ENCODE peak calls at places on chromosomes 13 and 19, in four cellular contexts. One of them, this sample, is unnamed.
A peak's percentile ranks its signal among the peaks of the same experiment; 100 is the strongest.

GRCh38 chr19:55210120-55210493 is 806 bp upstream of the PTPRH start:
- DNase-seq in SK-N-DZ: no peak
- DNase-seq in stimulated activated CD8-positive, alpha-beta memory T cell treated with anti-CD3 and anti-CD28 coated beads, Interleukin-15, amount 100 ng/mL, for 4 hours: no peak
- DNase-seq in ACHN: peak; percentile 84
- DNase-seq in this sample: no peak

GRCh38 chr13:40247845-40248244 is 418.6 kb downstream of the FOXO1 start:
- DNase-seq in SK-N-DZ: no peak
- DNase-seq in stimulated activated CD8-positive, alpha-beta memory T cell treated with anti-CD3 and anti-CD28 coated beads, Interleukin-15, amount 100 ng/mL, for 4 hours: no peak
- DNase-seq in ACHN: no peak
- DNase-seq in this sample: no peak

GRCh38 chr13:103539265-103539664 is 473.0 kb upstream of the SLC10A2 start:
- DNase-seq in stimulated activated CD8-positive, alpha-beta memory T cell treated with anti-CD3 and anti-CD28 coated beads, Interleukin-15, amount 100 ng/mL, for 4 hours: no peak
- DNase-seq in ACHN: no peak
- DNase-seq in SK-N-DZ: peak; percentile 93
- DNase-seq in this sample: no peak

GRCh38 chr19:16222806-16223205 is 25.1 kb downstream of the AP1M1 start:
- DNase-seq in stimulated activated CD8-positive, alpha-beta memory T cell treated with anti-CD3 and anti-CD28 coated beads, Interleukin-15, amount 100 ng/mL, for 4 hours: no peak
- DNase-seq in ACHN: no peak
- DNase-seq in SK-N-DZ: no peak
- DNase-seq in this sample: no peak

GRCh38 chr19:56273563-56274117 is 1.1 kb downstream of the EDDM13 start:
- DNase-seq in SK-N-DZ: no peak
- DNase-seq in stimulated activated CD8-positive, alpha-beta memory T cell treated with anti-CD3 and anti-CD28 coated beads, Interleukin-15, amount 100 ng/mL, for 4 hours: no peak
- DNase-seq in ACHN: no peak
- DNase-seq in this sample: no peak

GRCh38 chr19:55670280-55671053 is 4.6 kb upstream of the EPN1 start:
- DNase-seq in ACHN: peak; percentile 47
- DNase-seq in SK-N-DZ: no peak
- DNase-seq in stimulated activated CD8-positive, alpha-beta memory T cell treated with anti-CD3 and anti-CD28 coated beads, Interleukin-15, amount 100 ng/mL, for 4 hours: no peak
- DNase-seq in this sample: peak; percentile 39

GRCh38 chr19:3387645-3388589 is 21.5 kb downstream of the NFIC start:
- DNase-seq in ACHN: no peak
- DNase-seq in stimulated activated CD8-positive, alpha-beta memory T cell treated with anti-CD3 and anti-CD28 coated beads, Interleukin-15, amount 100 ng/mL, for 4 hours: no peak
- DNase-seq in SK-N-DZ: no peak
- DNase-seq in this sample: peak; percentile 92

GRCh38 chr13:110280996-110281688 is 25.8 kb downstream of the COL4A1 start:
- DNase-seq in ACHN: no peak
- DNase-seq in stimulated activated CD8-positive, alpha-beta memory T cell treated with anti-CD3 and anti-CD28 coated beads, Interleukin-15, amount 100 ng/mL, for 4 hours: no peak
- DNase-seq in SK-N-DZ: no peak
- DNase-seq in this sample: no peak

GRCh38 chr19:52535831-52536800 is 8.6 kb downstream of the ZNF808 start:
- DNase-seq in SK-N-DZ: no peak
- DNase-seq in stimulated activated CD8-positive, alpha-beta memory T cell treated with anti-CD3 and anti-CD28 coated beads, Interleukin-15, amount 100 ng/mL, for 4 hours: peak; percentile 84
- DNase-seq in ACHN: no peak
- DNase-seq in this sample: peak; percentile 86

GRCh38 chr13:35979378-35979911 is 151.7 kb downstream of the DCLK1 start:
- DNase-seq in ACHN: peak; percentile 32
- DNase-seq in stimulated activated CD8-positive, alpha-beta memory T cell treated with anti-CD3 and anti-CD28 coated beads, Interleukin-15, amount 100 ng/mL, for 4 hours: no peak
- DNase-seq in SK-N-DZ: no peak
- DNase-seq in this sample: peak; percentile 32

GRCh38 chr19:4068058-4068966 is 1.6 kb upstream of the ZBTB7A start:
- DNase-seq in SK-N-DZ: no peak
- DNase-seq in stimulated activated CD8-positive, alpha-beta memory T cell treated with anti-CD3 and anti-CD28 coated beads, Interleukin-15, amount 100 ng/mL, for 4 hours: no peak
- DNase-seq in ACHN: no peak
- DNase-seq in this sample: peak; percentile 78

GRCh38 chr19:38319421-38320258 is at the start of gene KCNK6:
- DNase-seq in SK-N-DZ: no peak
- DNase-seq in ACHN: peak; percentile 17
- DNase-seq in stimulated activated CD8-positive, alpha-beta memory T cell treated with anti-CD3 and anti-CD28 coated beads, Interleukin-15, amount 100 ng/mL, for 4 hours: peak; percentile 30
- DNase-seq in this sample: peak; percentile 87

GRCh38 chr13:113327391-113327765 is 30.3 kb downstream of the LAMP1 start:
- DNase-seq in SK-N-DZ: no peak
- DNase-seq in ACHN: no peak
- DNase-seq in stimulated activated CD8-positive, alpha-beta memory T cell treated with anti-CD3 and anti-CD28 coated beads, Interleukin-15, amount 100 ng/mL, for 4 hours: no peak
- DNase-seq in this sample: no peak

GRCh38 chr19:47509170-47509847 is 5.6 kb downstream of the NAPA start:
- DNase-seq in stimulated activated CD8-positive, alpha-beta memory T cell treated with anti-CD3 and anti-CD28 coated beads, Interleukin-15, amount 100 ng/mL, for 4 hours: no peak
- DNase-seq in SK-N-DZ: no peak
- DNase-seq in ACHN: no peak
- DNase-seq in this sample: no peak

GRCh38 chr19:294341-294818 is 3.2 kb upstream of the PLPP2 start:
- DNase-seq in ACHN: no peak
- DNase-seq in stimulated activated CD8-positive, alpha-beta memory T cell treated with anti-CD3 and anti-CD28 coated beads, Interleukin-15, amount 100 ng/mL, for 4 hours: no peak
- DNase-seq in SK-N-DZ: no peak
- DNase-seq in this sample: no peak

GRCh38 chr13:109346060-109346459 is 440.3 kb downstream of the IRS2 start:
- DNase-seq in SK-N-DZ: peak; percentile 66
- DNase-seq in ACHN: no peak
- DNase-seq in stimulated activated CD8-positive, alpha-beta memory T cell treated with anti-CD3 and anti-CD28 coated beads, Interleukin-15, amount 100 ng/mL, for 4 hours: no peak
- DNase-seq in this sample: no peak

GRCh38 chr19:42121666-42122069 is 10.6 kb downstream of the POU2F2 start:
- DNase-seq in stimulated activated CD8-positive, alpha-beta memory T cell treated with anti-CD3 and anti-CD28 coated beads, Interleukin-15, amount 100 ng/mL, for 4 hours: peak; percentile 82
- DNase-seq in SK-N-DZ: no peak
- DNase-seq in ACHN: peak; percentile 64
- DNase-seq in this sample: peak; percentile 52

GRCh38 chr19:44677019-44677809 is 5.9 kb downstream of the CEACAM19 start:
- DNase-seq in ACHN: peak; percentile 70
- DNase-seq in SK-N-DZ: peak; percentile 66
- DNase-seq in stimulated activated CD8-positive, alpha-beta memory T cell treated with anti-CD3 and anti-CD28 coated beads, Interleukin-15, amount 100 ng/mL, for 4 hours: no peak
- DNase-seq in this sample: no peak

GRCh38 chr13:69579351-69579750 is 528.3 kb upstream of the ATXN8OS start:
- DNase-seq in ACHN: peak; percentile 43
- DNase-seq in SK-N-DZ: peak; percentile 35
- DNase-seq in stimulated activated CD8-positive, alpha-beta memory T cell treated with anti-CD3 and anti-CD28 coated beads, Interleukin-15, amount 100 ng/mL, for 4 hours: no peak
- DNase-seq in this sample: no peak

GRCh38 chr13:23600534-23600933 is 30.3 kb downstream of the TNFRSF19 start:
- DNase-seq in stimulated activated CD8-positive, alpha-beta memory T cell treated with anti-CD3 and anti-CD28 coated beads, Interleukin-15, amount 100 ng/mL, for 4 hours: no peak
- DNase-seq in SK-N-DZ: no peak
- DNase-seq in ACHN: no peak
- DNase-seq in this sample: no peak

GRCh38 chr19:19554074-19555023 is 16.3 kb downstream of the CILP2 start:
- DNase-seq in SK-N-DZ: no peak
- DNase-seq in ACHN: peak; percentile 32
- DNase-seq in stimulated activated CD8-positive, alpha-beta memory T cell treated with anti-CD3 and anti-CD28 coated beads, Interleukin-15, amount 100 ng/mL, for 4 hours: peak; percentile 24
- DNase-seq in this sample: no peak

GRCh38 chr13:79307866-79308298 is 98.2 kb downstream of the RBM26 start:
- DNase-seq in SK-N-DZ: no peak
- DNase-seq in ACHN: no peak
- DNase-seq in stimulated activated CD8-positive, alpha-beta memory T cell treated with anti-CD3 and anti-CD28 coated beads, Interleukin-15, amount 100 ng/mL, for 4 hours: no peak
- DNase-seq in this sample: no peak

GRCh38 chr19:13633109-13633508 is 126.8 kb upstream of the CACNA1A start:
- DNase-seq in SK-N-DZ: no peak
- DNase-seq in stimulated activated CD8-positive, alpha-beta memory T cell treated with anti-CD3 and anti-CD28 coated beads, Interleukin-15, amount 100 ng/mL, for 4 hours: no peak
- DNase-seq in ACHN: peak; percentile 35
- DNase-seq in this sample: peak; percentile 84

GRCh38 chr13:19182536-19182935 is 912 bp upstream of the TUBA3C start:
- DNase-seq in stimulated activated CD8-positive, alpha-beta memory T cell treated with anti-CD3 and anti-CD28 coated beads, Interleukin-15, amount 100 ng/mL, for 4 hours: no peak
- DNase-seq in SK-N-DZ: no peak
- DNase-seq in ACHN: no peak
- DNase-seq in this sample: no peak

GRCh38 chr13:101763191-101763590 is 310.7 kb downstream of the ITGBL1 start:
- DNase-seq in SK-N-DZ: no peak
- DNase-seq in ACHN: peak; percentile 1
- DNase-seq in stimulated activated CD8-positive, alpha-beta memory T cell treated with anti-CD3 and anti-CD28 coated beads, Interleukin-15, amount 100 ng/mL, for 4 hours: no peak
- DNase-seq in this sample: no peak

GRCh38 chr19:41945135-41945766 is 13.9 kb downstream of the RABAC1 start:
- DNase-seq in ACHN: no peak
- DNase-seq in stimulated activated CD8-positive, alpha-beta memory T cell treated with anti-CD3 and anti-CD28 coated beads, Interleukin-15, amount 100 ng/mL, for 4 hours: peak; percentile 89
- DNase-seq in SK-N-DZ: no peak
- DNase-seq in this sample: peak; percentile 66

GRCh38 chr13:112894673-112895481 is 74.1 kb upstream of the MCF2L start:
- DNase-seq in ACHN: no peak
- DNase-seq in stimulated activated CD8-positive, alpha-beta memory T cell treated with anti-CD3 and anti-CD28 coated beads, Interleukin-15, amount 100 ng/mL, for 4 hours: no peak
- DNase-seq in SK-N-DZ: no peak
- DNase-seq in this sample: no peak

GRCh38 chr13:40063743-40064142 is 408.3 kb downstream of the COG6 start:
- DNase-seq in ACHN: no peak
- DNase-seq in stimulated activated CD8-positive, alpha-beta memory T cell treated with anti-CD3 and anti-CD28 coated beads, Interleukin-15, amount 100 ng/mL, for 4 hours: no peak
- DNase-seq in SK-N-DZ: no peak
- DNase-seq in this sample: no peak

GRCh38 chr13:110449225-110450015 is 112.1 kb downstream of the RAB20 start:
- DNase-seq in SK-N-DZ: no peak
- DNase-seq in stimulated activated CD8-positive, alpha-beta memory T cell treated with anti-CD3 and anti-CD28 coated beads, Interleukin-15, amount 100 ng/mL, for 4 hours: no peak
- DNase-seq in ACHN: no peak
- DNase-seq in this sample: no peak

This sample was measured in left colon.